ENCODE peak calls at places on chromosomes 12 and 14, in eight cellular contexts. One of them, this sample, is unnamed.

GRCh38 chr12:124030510-124030909 is 57.5 kb downstream of the ZNF664 start:
- DNase-seq in Daoy: peak
- DNase-seq in IMR-90: peak
- DNase-seq in activated naive CD4-positive, alpha-beta T cell treated with Interleukin-2 at 50 U/mL for 16 hours: no peak
- DNase-seq in NCI-H1105: no peak
- DNase-seq in D341Med: no peak
- DNase-seq in right lobe of liver: no peak
- DNase-seq in RPMI8226: no peak
- DNase-seq in this sample: no peak

GRCh38 chr12:121992059-121992879 is 29.4 kb upstream of the BCL7A start:
- DNase-seq in Daoy: peak
- DNase-seq in IMR-90: peak
- DNase-seq in activated naive CD4-positive, alpha-beta T cell treated with Interleukin-2 at 50 U/mL for 16 hours: peak
- DNase-seq in NCI-H1105: no peak
- DNase-seq in D341Med: no peak
- DNase-seq in right lobe of liver: no peak
- DNase-seq in RPMI8226: no peak
- DNase-seq in this sample: peak

GRCh38 chr12:98595152-98595988 is 1.9 kb downstream of the SLC25A3 start:
- DNase-seq in Daoy: peak
- DNase-seq in IMR-90: peak
- DNase-seq in activated naive CD4-positive, alpha-beta T cell treated with Interleukin-2 at 50 U/mL for 16 hours: peak
- DNase-seq in NCI-H1105: no peak
- DNase-seq in D341Med: no peak
- DNase-seq in right lobe of liver: no peak
- DNase-seq in RPMI8226: no peak
- DNase-seq in this sample: no peak

GRCh38 chr12:12645485-12645884 is 33.8 kb downstream of the CREBL2 start:
- DNase-seq in Daoy: no peak
- DNase-seq in IMR-90: peak
- DNase-seq in activated naive CD4-positive, alpha-beta T cell treated with Interleukin-2 at 50 U/mL for 16 hours: peak
- DNase-seq in NCI-H1105: no peak
- DNase-seq in D341Med: peak
- DNase-seq in right lobe of liver: no peak
- DNase-seq in RPMI8226: peak
- DNase-seq in this sample: no peak

GRCh38 chr12:54030889-54031860 is 1.7 kb upstream of the HOXC5 start:
- DNase-seq in Daoy: no peak
- DNase-seq in IMR-90: peak
- DNase-seq in activated naive CD4-positive, alpha-beta T cell treated with Interleukin-2 at 50 U/mL for 16 hours: no peak
- DNase-seq in NCI-H1105: no peak
- DNase-seq in D341Med: no peak
- DNase-seq in right lobe of liver: peak
- DNase-seq in RPMI8226: no peak
- DNase-seq in this sample: peak

GRCh38 chr12:123471374-123472068 is 13.6 kb downstream of the SNRNP35 start:
- DNase-seq in Daoy: no peak
- DNase-seq in IMR-90: peak
- DNase-seq in activated naive CD4-positive, alpha-beta T cell treated with Interleukin-2 at 50 U/mL for 16 hours: no peak
- DNase-seq in NCI-H1105: no peak
- DNase-seq in D341Med: no peak
- DNase-seq in right lobe of liver: peak
- DNase-seq in RPMI8226: no peak
- DNase-seq in this sample: no peak

GRCh38 chr12:3681595-3681921 is 71.4 kb downstream of the CRACR2A start:
- DNase-seq in Daoy: no peak
- DNase-seq in IMR-90: no peak
- DNase-seq in activated naive CD4-positive, alpha-beta T cell treated with Interleukin-2 at 50 U/mL for 16 hours: no peak
- DNase-seq in NCI-H1105: no peak
- DNase-seq in D341Med: no peak
- DNase-seq in right lobe of liver: no peak
- DNase-seq in RPMI8226: no peak
- DNase-seq in this sample: no peak

GRCh38 chr14:77103475-77103874 is 5.4 kb downstream of the CIPC start:
- DNase-seq in Daoy: no peak
- DNase-seq in IMR-90: no peak
- DNase-seq in activated naive CD4-positive, alpha-beta T cell treated with Interleukin-2 at 50 U/mL for 16 hours: no peak
- DNase-seq in NCI-H1105: no peak
- DNase-seq in D341Med: no peak
- DNase-seq in right lobe of liver: no peak
- DNase-seq in RPMI8226: no peak
- DNase-seq in this sample: no peak

GRCh38 chr12:52156757-52157565 is 34.9 kb downstream of the KRT80 start:
- DNase-seq in Daoy: peak
- DNase-seq in IMR-90: peak
- DNase-seq in activated naive CD4-positive, alpha-beta T cell treated with Interleukin-2 at 50 U/mL for 16 hours: peak
- DNase-seq in NCI-H1105: peak
- DNase-seq in D341Med: peak
- DNase-seq in right lobe of liver: peak
- DNase-seq in RPMI8226: peak
- DNase-seq in this sample: peak

GRCh38 chr12:4139191-4139590 is 134.4 kb upstream of the CCND2 start:
- DNase-seq in Daoy: no peak
- DNase-seq in IMR-90: no peak
- DNase-seq in activated naive CD4-positive, alpha-beta T cell treated with Interleukin-2 at 50 U/mL for 16 hours: no peak
- DNase-seq in NCI-H1105: no peak
- DNase-seq in D341Med: no peak
- DNase-seq in right lobe of liver: no peak
- DNase-seq in RPMI8226: no peak
- DNase-seq in this sample: no peak

GRCh38 chr14:89537911-89538310 is 120.9 kb upstream of the FOXN3 start:
- DNase-seq in Daoy: no peak
- DNase-seq in IMR-90: no peak
- DNase-seq in activated naive CD4-positive, alpha-beta T cell treated with Interleukin-2 at 50 U/mL for 16 hours: no peak
- DNase-seq in NCI-H1105: no peak
- DNase-seq in D341Med: no peak
- DNase-seq in right lobe of liver: no peak
- DNase-seq in RPMI8226: no peak
- DNase-seq in this sample: no peak

GRCh38 chr14:22836301-22837058 is at the start of gene MMP14:
- DNase-seq in Daoy: peak
- DNase-seq in IMR-90: peak
- DNase-seq in activated naive CD4-positive, alpha-beta T cell treated with Interleukin-2 at 50 U/mL for 16 hours: no peak
- DNase-seq in NCI-H1105: peak
- DNase-seq in D341Med: peak
- DNase-seq in right lobe of liver: peak
- DNase-seq in RPMI8226: no peak
- DNase-seq in this sample: no peak

GRCh38 chr14:55438066-55438683 is 2.2 kb downstream of the TBPL2 start:
- DNase-seq in Daoy: peak
- DNase-seq in IMR-90: peak
- DNase-seq in activated naive CD4-positive, alpha-beta T cell treated with Interleukin-2 at 50 U/mL for 16 hours: no peak
- DNase-seq in NCI-H1105: peak
- DNase-seq in D341Med: peak
- DNase-seq in right lobe of liver: no peak
- DNase-seq in RPMI8226: peak
- DNase-seq in this sample: no peak

GRCh38 chr14:66268802-66269334 is 217.3 kb upstream of the CCDC196 start:
- DNase-seq in Daoy: no peak
- DNase-seq in IMR-90: no peak
- DNase-seq in activated naive CD4-positive, alpha-beta T cell treated with Interleukin-2 at 50 U/mL for 16 hours: no peak
- DNase-seq in NCI-H1105: no peak
- DNase-seq in D341Med: no peak
- DNase-seq in right lobe of liver: no peak
- DNase-seq in RPMI8226: no peak
- DNase-seq in this sample: no peak

GRCh38 chr12:6547987-6548386 is 7.9 kb downstream of the IFFO1 start:
- DNase-seq in Daoy: peak
- DNase-seq in IMR-90: peak
- DNase-seq in activated naive CD4-positive, alpha-beta T cell treated with Interleukin-2 at 50 U/mL for 16 hours: no peak
- DNase-seq in NCI-H1105: no peak
- DNase-seq in D341Med: no peak
- DNase-seq in right lobe of liver: no peak
- DNase-seq in RPMI8226: no peak
- DNase-seq in this sample: no peak

GRCh38 chr12:24111101-24111500 is 161.6 kb upstream of the SOX5 start:
- DNase-seq in Daoy: no peak
- DNase-seq in IMR-90: peak
- DNase-seq in activated naive CD4-positive, alpha-beta T cell treated with Interleukin-2 at 50 U/mL for 16 hours: no peak
- DNase-seq in NCI-H1105: no peak
- DNase-seq in D341Med: no peak
- DNase-seq in right lobe of liver: no peak
- DNase-seq in RPMI8226: no peak
- DNase-seq in this sample: no peak